ENCODE peak calls at places on chromosomes 1 and 21, in five cellular contexts. One of them, this sample, is unnamed.
A peak's percentile ranks its signal among the peaks of the same experiment; 100 is the strongest.

GRCh38 chr21:44079446-44079845 is 27.8 kb upstream of the PWP2 start:
- DNase-seq in H1: no peak
- DNase-seq in ovary: no peak
- DNase-seq in adipocyte: no peak
- DNase-seq in left ventricle myocardium inferior: no peak
- DNase-seq in this sample: no peak

GRCh38 chr1:160951443-160952128 is 3.0 kb downstream of the ITLN2 start:
- DNase-seq in adipocyte: peak; percentile 60
- DNase-seq in left ventricle myocardium inferior: peak; percentile 40
- DNase-seq in ovary: peak; percentile 70
- DNase-seq in H1: peak; percentile 82
- DNase-seq in this sample: peak; percentile 73

GRCh38 chr1:84855168-84855567 is 37.8 kb downstream of the LPAR3 start:
- DNase-seq in ovary: no peak
- DNase-seq in adipocyte: no peak
- DNase-seq in left ventricle myocardium inferior: no peak
- DNase-seq in H1: no peak
- DNase-seq in this sample: no peak

GRCh38 chr1:182120411-182121258 is 59.1 kb upstream of the ZNF648 start:
- DNase-seq in adipocyte: peak; percentile 39
- DNase-seq in ovary: peak; percentile 77
- DNase-seq in left ventricle myocardium inferior: peak; percentile 31
- DNase-seq in H1: peak; percentile 39
- DNase-seq in this sample: no peak

GRCh38 chr1:74180490-74180889 is 17.5 kb downstream of the LRRIQ3 start:
- DNase-seq in left ventricle myocardium inferior: no peak
- DNase-seq in H1: no peak
- DNase-seq in adipocyte: peak; percentile 71
- DNase-seq in ovary: no peak
- DNase-seq in this sample: no peak

GRCh38 chr1:114342376-114342775 is 168.6 kb downstream of the TRIM33 start:
- DNase-seq in H1: peak; percentile 20
- DNase-seq in left ventricle myocardium inferior: no peak
- DNase-seq in ovary: no peak
- DNase-seq in adipocyte: no peak
- DNase-seq in this sample: no peak

GRCh38 chr1:109634771-109635750 is 15.4 kb downstream of the AMPD2 start:
- DNase-seq in H1: peak; percentile 40
- DNase-seq in adipocyte: no peak
- DNase-seq in left ventricle myocardium inferior: no peak
- DNase-seq in ovary: no peak
- DNase-seq in this sample: no peak

GRCh38 chr1:187665513-187665912 is 836.8 kb downstream of the PLA2G4A start:
- DNase-seq in ovary: no peak
- DNase-seq in left ventricle myocardium inferior: no peak
- DNase-seq in adipocyte: no peak
- DNase-seq in H1: no peak
- DNase-seq in this sample: no peak

GRCh38 chr1:95039360-95040031 is 33.3 kb downstream of the ALG14 start:
- DNase-seq in H1: no peak
- DNase-seq in left ventricle myocardium inferior: no peak
- DNase-seq in adipocyte: no peak
- DNase-seq in ovary: no peak
- DNase-seq in this sample: no peak

GRCh38 chr1:98674075-98674781 is 12.7 kb downstream of the SNX7 start:
- DNase-seq in ovary: no peak
- DNase-seq in adipocyte: no peak
- DNase-seq in H1: no peak
- DNase-seq in left ventricle myocardium inferior: no peak
- DNase-seq in this sample: no peak

GRCh38 chr21:28936036-28936435 is 56.6 kb downstream of the LTN1 start:
- DNase-seq in adipocyte: no peak
- DNase-seq in left ventricle myocardium inferior: no peak
- DNase-seq in ovary: no peak
- DNase-seq in H1: no peak
- DNase-seq in this sample: no peak

GRCh38 chr21:45801129-45801735 is 157.7 kb downstream of the PCBP3 start:
- DNase-seq in left ventricle myocardium inferior: no peak
- DNase-seq in adipocyte: no peak
- DNase-seq in ovary: no peak
- DNase-seq in H1: no peak
- DNase-seq in this sample: no peak

DNA sequence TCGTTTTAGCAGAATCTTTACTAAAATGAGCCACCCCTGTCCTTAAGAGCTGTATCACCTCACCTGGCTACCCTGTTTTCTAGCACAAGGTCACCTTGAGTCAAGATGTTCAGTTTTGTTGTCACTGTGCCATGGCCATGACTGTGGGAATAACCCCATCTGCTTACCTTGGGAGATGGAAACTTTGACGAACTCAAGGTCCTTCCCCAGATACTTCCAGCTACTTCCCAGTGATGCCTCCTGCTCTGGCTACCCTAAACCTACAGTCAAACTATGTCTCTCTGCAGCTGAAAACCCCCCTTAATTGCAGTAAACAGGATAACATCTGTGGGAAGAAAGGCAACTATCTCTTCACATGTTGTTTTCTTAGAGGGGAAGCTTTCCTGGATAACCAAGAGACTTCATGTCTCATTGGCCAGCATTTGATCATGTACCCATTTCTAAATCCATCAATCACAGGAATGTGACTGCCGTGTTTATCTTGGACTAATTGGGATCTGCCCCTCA is 89.5 kb upstream of the C1orf21 start:
- DNase-seq in ovary: no peak
- DNase-seq in adipocyte: no peak
- DNase-seq in left ventricle myocardium inferior: no peak
- DNase-seq in H1: no peak
- DNase-seq in this sample: no peak
- H3K4me1 ChIP-seq in ovary: peaks cover 6% of the 10 kb centered on the region
- H3K4me1 ChIP-seq in adipocyte: peaks cover 33% of the 10 kb centered on the region
- H3K4me1 ChIP-seq in left ventricle myocardium inferior: peaks cover 60% of the 10 kb centered on the region
- H3K4me1 ChIP-seq in H1: peaks cover 7% of the 10 kb centered on the region
- H3K4me1 ChIP-seq in this sample: peaks cover 5% of the 10 kb centered on the region

GRCh38 chr1:43134640-43135039 is 37.5 kb downstream of the EBNA1BP2 start:
- DNase-seq in left ventricle myocardium inferior: no peak
- DNase-seq in H1: no peak
- DNase-seq in ovary: no peak
- DNase-seq in adipocyte: no peak
- DNase-seq in this sample: no peak
- H3K4me3 ChIP-seq in left ventricle myocardium inferior: no peak overlapping the region
- H3K4me3 ChIP-seq in H1: no peak overlapping the region
- H3K4me3 ChIP-seq in ovary: no peak overlapping the region
- H3K4me3 ChIP-seq in adipocyte: no peak overlapping the region
- H3K4me3 ChIP-seq in this sample: no peak overlapping the region

GRCh38 chr1:156384007-156384406 is 15.0 kb downstream of the RHBG start:
- DNase-seq in left ventricle myocardium inferior: no peak
- DNase-seq in H1: no peak
- DNase-seq in adipocyte: no peak
- DNase-seq in ovary: no peak
- DNase-seq in this sample: no peak
- H3K4me1 ChIP-seq in left ventricle myocardium inferior: peaks cover 8% of the 10 kb centered on the region
- H3K4me1 ChIP-seq in H1: peaks cover 14% of the 10 kb centered on the region
- H3K4me1 ChIP-seq in adipocyte: no peaks in the 10 kb centered on the region
- H3K4me1 ChIP-seq in ovary: peaks cover 6% of the 10 kb centered on the region
- H3K4me1 ChIP-seq in this sample: no peaks in the 10 kb centered on the region

GRCh38 chr1:42924249-42925131 is 34.2 kb downstream of the SLC2A1 start:
- DNase-seq in H1: peak; percentile 98
- DNase-seq in ovary: peak; percentile 94
- DNase-seq in left ventricle myocardium inferior: peak; percentile 96
- DNase-seq in adipocyte: peak; percentile 97
- DNase-seq in this sample: peak; percentile 98
- H3K4me3 ChIP-seq in H1: peak overlapping the region; percentile 54
- H3K4me3 ChIP-seq in ovary: peak overlapping the region; percentile 63
- H3K4me3 ChIP-seq in left ventricle myocardium inferior: peak overlapping the region; percentile 93
- H3K4me3 ChIP-seq in adipocyte: peak overlapping the region; percentile 84
- H3K4me3 ChIP-seq in this sample: peak overlapping the region; percentile 62

GRCh38 chr1:12439083-12439482 is 178.9 kb downstream of the DHRS3 start:
- DNase-seq in adipocyte: no peak
- DNase-seq in ovary: no peak
- DNase-seq in H1: no peak
- DNase-seq in left ventricle myocardium inferior: no peak
- DNase-seq in this sample: no peak
- H3K4me1 ChIP-seq in adipocyte: peaks cover 28% of the 10 kb centered on the region
- H3K4me1 ChIP-seq in ovary: peaks cover 8% of the 10 kb centered on the region
- H3K4me1 ChIP-seq in H1: peaks cover 1% of the 10 kb centered on the region
- H3K4me1 ChIP-seq in left ventricle myocardium inferior: peaks cover 68% of the 10 kb centered on the region
- H3K4me1 ChIP-seq in this sample: no peaks in the 10 kb centered on the region

GRCh38 chr1:231334952-231335351 is 2.7 kb downstream of the EXOC8 start:
- DNase-seq in H1: no peak
- DNase-seq in adipocyte: no peak
- DNase-seq in ovary: no peak
- DNase-seq in left ventricle myocardium inferior: no peak
- DNase-seq in this sample: no peak
- H3K4me3 ChIP-seq in H1: peak overlapping the region; percentile 6
- H3K4me3 ChIP-seq in adipocyte: peak overlapping the region; percentile 89
- H3K4me3 ChIP-seq in ovary: peak overlapping the region; percentile 0
- H3K4me3 ChIP-seq in left ventricle myocardium inferior: peak overlapping the region; percentile 97
- H3K4me3 ChIP-seq in this sample: peak overlapping the region; percentile 14

DNA sequence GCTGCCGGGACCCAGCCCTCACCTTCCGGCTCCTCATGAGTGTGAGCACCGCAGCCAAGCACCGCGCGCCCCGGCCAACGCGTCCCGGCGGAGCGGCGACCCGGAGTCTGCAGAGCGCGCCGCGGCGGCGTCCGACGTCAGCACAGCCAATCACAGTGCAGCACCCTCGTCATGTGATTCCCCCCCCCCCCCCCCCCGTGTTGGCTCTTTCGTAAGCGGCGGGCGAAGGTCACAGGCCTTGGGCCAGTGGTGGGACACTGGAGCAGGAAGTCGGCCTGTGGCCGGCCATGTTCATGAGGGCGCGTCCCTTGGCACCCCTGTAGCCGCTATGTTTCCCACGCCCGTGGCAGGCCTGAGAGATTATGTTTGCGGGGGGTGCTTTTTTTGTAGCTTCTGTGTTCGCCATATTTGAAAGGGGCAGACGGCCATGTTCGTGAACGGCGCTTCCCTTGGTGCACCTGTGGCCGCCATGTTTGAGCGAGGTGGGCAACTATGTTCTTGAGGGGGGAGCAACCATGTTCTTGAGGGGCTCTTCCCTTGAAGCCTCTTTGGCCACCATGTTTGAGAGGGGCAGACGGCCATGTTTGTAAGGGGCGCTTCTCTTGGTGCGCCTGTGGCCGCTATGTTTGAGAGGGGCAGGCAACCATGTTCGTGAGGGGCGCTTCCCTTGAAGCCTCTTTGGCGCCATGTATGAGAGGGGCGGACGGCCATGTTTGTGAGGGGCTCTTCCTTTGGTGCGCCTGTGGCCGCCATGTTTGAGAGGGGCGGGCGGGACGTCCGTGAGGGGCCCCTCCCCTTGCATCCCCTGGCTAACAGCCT is at the start of gene C1orf174:
- DNase-seq in adipocyte: peak; percentile 99
- DNase-seq in ovary: peak; percentile 96
- DNase-seq in H1: peak; percentile 90
- DNase-seq in left ventricle myocardium inferior: peak; percentile 95
- DNase-seq in this sample: peak; percentile 96
- H3K4me1 ChIP-seq in adipocyte: peaks cover 12% of the 10 kb centered on the region
- H3K4me1 ChIP-seq in ovary: peaks cover 4% of the 10 kb centered on the region
- H3K4me1 ChIP-seq in H1: peaks cover 6% of the 10 kb centered on the region
- H3K4me1 ChIP-seq in left ventricle myocardium inferior: peaks cover 19% of the 10 kb centered on the region
- H3K4me1 ChIP-seq in this sample: no peaks in the 10 kb centered on the region

GRCh38 chr1:236147521-236148470 is 5.5 kb downstream of the GPR137B start:
- DNase-seq in H1: no peak
- DNase-seq in left ventricle myocardium inferior: no peak
- DNase-seq in adipocyte: no peak
- DNase-seq in ovary: no peak
- DNase-seq in this sample: peak; percentile 69
- H3K4me3 ChIP-seq in H1: no peak overlapping the region
- H3K4me3 ChIP-seq in left ventricle myocardium inferior: no peak overlapping the region
- H3K4me3 ChIP-seq in adipocyte: no peak overlapping the region
- H3K4me3 ChIP-seq in ovary: no peak overlapping the region
- H3K4me3 ChIP-seq in this sample: no peak overlapping the region